ENCODE peak calls at places on chromosome 6, in seven cellular contexts. H is neural progenitor cell, E is MM.1S, S is hepatocyte, C is HCT116, J is GM23248, A is GM23338. G is an unnamed sample.

GRCh38 chr6:168600381-168600780 is 159.4 kb downstream of the SMOC2 start:
- DNase-seq in H (no peak), E (no peak), S (no peak), C (no peak), J (no peak), A (no peak), G (no peak)

GRCh38 chr6:101458341-101458740 is 64.8 kb downstream of the GRIK2 start:
- DNase-seq in H (peak; percentile 13), E (no peak), S (no peak), C (peak; percentile 0), J (no peak), A (no peak), G (no peak)

GRCh38 chr6:47700051-47700450 is 1.7 kb downstream of the ADGRF4 start:
- DNase-seq in H (no peak), E (no peak), S (peak; percentile 67), C (no peak), J (peak; percentile 60), A (no peak), G (peak; percentile 84)

GRCh38 chr6:138440758-138441362 is 36.8 kb downstream of the HEBP2 start:
- DNase-seq in H (no peak), E (no peak), S (no peak), C (no peak), J (no peak), A (no peak), G (no peak)

GRCh38 chr6:108622601-108623335 is 62.1 kb downstream of the FOXO3 start:
- DNase-seq in H (no peak), E (no peak), S (peak; percentile 63), C (no peak), J (peak; percentile 98), A (no peak), G (no peak)

GRCh38 chr6:169188051-169188863 is 65.4 kb downstream of the THBS2 start:
- DNase-seq in H (no peak), E (no peak), S (no peak), C (no peak), J (peak; percentile 89), A (no peak), G (peak; percentile 37)

GRCh38 chr6:2245954-2246863 is 804 bp upstream of the GMDS start:
- DNase-seq in H (peak; percentile 63), E (peak; percentile 38), S (peak; percentile 90), C (peak; percentile 51), J (peak; percentile 64), A (peak; percentile 66), G (peak; percentile 95)

GRCh38 chr6:484086-484728 is 92.7 kb downstream of the IRF4 start:
- DNase-seq in H (no peak), E (no peak), S (no peak), C (no peak), J (peak; percentile 43), A (no peak), G (no peak)

GRCh38 chr6:4655196-4656025 is 120.8 kb upstream of the CDYL start:
- DNase-seq in H (no peak), E (no peak), S (no peak), C (no peak), J (no peak), A (peak; percentile 27), G (no peak)

GRCh38 chr6:136846046-136846445 is 23.7 kb downstream of the PEX7 start:
- DNase-seq in H (peak; percentile 61), E (peak; percentile 53), S (peak; percentile 66), C (peak; percentile 47), J (peak; percentile 62), A (peak; percentile 79), G (peak; percentile 64)

GRCh38 chr6:34657307-34657978 is 39.1 kb downstream of the ILRUN start:
- DNase-seq in H (no peak), E (peak; percentile 75), S (peak; percentile 82), C (no peak), J (peak; percentile 90), A (peak; percentile 45), G (peak; percentile 83)

GRCh38 chr6:42423244-42423643 is 28.5 kb downstream of the TRERF1 start:
- DNase-seq in H (no peak), E (no peak), S (no peak), C (no peak), J (no peak), A (no peak), G (no peak)

GRCh38 chr6:10547809-10548208 is 26.7 kb downstream of the GCNT2 start:
- DNase-seq in H (no peak), E (no peak), S (no peak), C (no peak), J (no peak), A (no peak), G (no peak)

GRCh38 chr6:13573669-13574110 is 711 bp upstream of the SIRT5 start:
- DNase-seq in H (peak; percentile 50), E (no peak), S (peak; percentile 46), C (peak; percentile 18), J (peak; percentile 81), A (peak; percentile 65), G (peak; percentile 51)

GRCh38 chr6:73580247-73581149 is 59.7 kb upstream of the EEF1A1 start:
- DNase-seq in H (peak; percentile 94), E (peak; percentile 49), S (peak; percentile 94), C (peak; percentile 96), J (peak; percentile 99), A (peak; percentile 98), G (peak; percentile 95)

GRCh38 chr6:1665214-1665613 is 55.5 kb downstream of the FOXC1 start:
- DNase-seq in H (no peak), E (no peak), S (no peak), C (no peak), J (no peak), A (no peak), G (no peak)

GRCh38 chr6:24931296-24931695 is 4.5 kb downstream of the RIPOR2 start:
- DNase-seq in H (peak; percentile 8), E (no peak), S (no peak), C (no peak), J (peak; percentile 18), A (no peak), G (no peak)

GRCh38 chr6:118935331-118935668 is 341 bp upstream of the MCM9 start:
- DNase-seq in H (no peak), E (no peak), S (no peak), C (no peak), J (no peak), A (no peak), G (no peak)

GRCh38 chr6:28980797-28981390 is 24.2 kb downstream of the ZNF311 start:
- DNase-seq in H (peak; percentile 92), E (peak; percentile 67), S (peak; percentile 90), C (peak; percentile 80), J (peak; percentile 90), A (peak; percentile 91), G (peak; percentile 90)

GRCh38 chr6:117515326-117515725 is 32.9 kb downstream of the DCBLD1 start:
- DNase-seq in H (no peak), E (no peak), S (no peak), C (no peak), J (no peak), A (no peak), G (no peak)

GRCh38 chr6:110331816-110332215 is 26.3 kb downstream of the METTL24 start:
- DNase-seq in H (no peak), E (no peak), S (peak; percentile 53), C (no peak), J (peak; percentile 63), A (peak; percentile 23), G (no peak)

GRCh38 chr6:1481326-1481725 is 92.0 kb downstream of the FOXF2 start:
- DNase-seq in H (no peak), E (no peak), S (no peak), C (peak; percentile 34), J (peak; percentile 96), A (no peak), G (peak; percentile 95)

GRCh38 chr6:5851261-5851757 is 155.4 kb downstream of the NRN1 start:
- DNase-seq in H (peak; percentile 87), E (peak; percentile 36), S (peak; percentile 83), C (no peak), J (peak; percentile 62), A (peak; percentile 91), G (no peak)

GRCh38 chr6:53986165-53986720 is 125.0 kb upstream of the MLIP start:
- DNase-seq in H (peak; percentile 60), E (peak; percentile 41), S (peak; percentile 72), C (peak; percentile 34), J (peak; percentile 73), A (peak; percentile 72), G (peak; percentile 79)

GRCh38 chr6:2226775-2227174 is 18.6 kb downstream of the GMDS start:
- DNase-seq in H (no peak), E (no peak), S (no peak), C (no peak), J (no peak), A (no peak), G (no peak)

GRCh38 chr6:134256862-134257261 is 61.0 kb downstream of the SGK1 start:
- DNase-seq in H (no peak), E (no peak), S (no peak), C (no peak), J (no peak), A (no peak), G (no peak)

GRCh38 chr6:134249759-134250602 is 67.9 kb downstream of the SGK1 start:
- DNase-seq in H (no peak), E (peak; percentile 67), S (peak; percentile 29), C (no peak), J (peak; percentile 41), A (no peak), G (no peak)

GRCh38 chr6:134254118-134254517 is 63.8 kb downstream of the SGK1 start:
- DNase-seq in H (no peak), E (no peak), S (no peak), C (no peak), J (no peak), A (no peak), G (no peak)

GRCh38 chr6:134250776-134251175 is 67.1 kb downstream of the SGK1 start:
- DNase-seq in H (no peak), E (no peak), S (no peak), C (no peak), J (no peak), A (no peak), G (no peak)

GRCh38 chr6:134253681-134254080 is 64.2 kb downstream of the SGK1 start:
- DNase-seq in H (peak; percentile 77), E (no peak), S (peak; percentile 37), C (no peak), J (peak; percentile 83), A (peak; percentile 36), G (no peak)
- H2AFZ ChIP-seq in H (no peak overlapping the region), E (no peak overlapping the region), S (no peak overlapping the region), C (no peak overlapping the region), J (peak overlapping the region; percentile 27), A (no peak overlapping the region), G (no peak overlapping the region)

GRCh38 chr6:88166493-88166900 is 350 bp upstream of the CNR1 start:
- DNase-seq in H (no peak), E (no peak), S (peak; percentile 34), C (no peak), J (no peak), A (no peak), G (no peak)
- TF ChIP-seq EZH2 in H (peak; percentile 25), E (no peak), S (peak; percentile 3), C (no peak), J (peak; percentile 18), A (peak; percentile 40), G (no peak)

DNA sequence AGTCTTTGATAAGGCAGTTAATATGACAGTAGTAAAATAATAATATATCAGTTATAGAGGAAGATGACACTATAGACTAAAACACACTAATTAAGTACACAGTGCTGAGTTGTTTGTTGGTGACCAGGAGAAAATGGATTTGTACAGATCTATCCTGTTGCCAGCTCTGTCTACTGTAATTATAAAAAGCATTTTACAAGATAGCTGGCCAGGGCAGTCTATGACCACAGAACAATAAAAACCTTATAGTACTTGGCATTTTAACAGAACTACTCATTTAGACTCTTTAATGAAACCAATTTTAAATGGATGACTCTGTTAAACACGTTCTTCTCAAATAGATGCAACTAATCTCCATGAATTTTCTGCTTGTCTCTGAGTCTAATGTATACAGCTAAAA is 367.5 kb downstream of the BTBD9 start:
- DNase-seq in H (no peak), E (no peak), S (no peak), C (no peak), J (peak; percentile 10), A (no peak), G (peak; percentile 43)
- TF ChIP-seq EZH2phosphoT487 in H (no peak), E (no peak), S (no peak), C (no peak), J (no peak), A (no peak), G (no peak)

GRCh38 chr6:9252784-9253183 is 817.4 kb upstream of the SLC35B3 start:
- DNase-seq in H (peak; percentile 57), E (no peak), S (no peak), C (no peak), J (no peak), A (peak; percentile 7), G (no peak)
- H2AFZ ChIP-seq in H (no peak overlapping the region), E (no peak overlapping the region), S (no peak overlapping the region), C (no peak overlapping the region), J (peak overlapping the region; percentile 56), A (peak overlapping the region; percentile 57), G (no peak overlapping the region)

G was measured in PC-3.